ENCODE peak calls at places on chromosomes 6 and 20, in four cellular contexts. O is lower lobe of right lung, T is tibial artery, X is coronary artery. E is an unnamed sample.
A peak's percentile ranks its signal among the peaks of the same experiment; 100 is the strongest.

GRCh38 chr6:163720460-163721235 is 306.1 kb downstream of the QKI start:
- DNase-seq in O (no peak), T (no peak), X (no peak), E (no peak)

GRCh38 chr6:6547111-6547879 is 41.2 kb upstream of the LY86 start:
- DNase-seq in O (peak; percentile 82), T (peak; percentile 93), X (peak; percentile 88), E (peak; percentile 87)

GRCh38 chr20:62485062-62485700 is 9.4 kb upstream of the GATA5 start:
- DNase-seq in O (no peak), T (no peak), X (no peak), E (peak; percentile 20)

GRCh38 chr20:46220808-46221207 is 87.5 kb downstream of the CDH22 start:
- DNase-seq in O (no peak), T (no peak), X (no peak), E (no peak)

GRCh38 chr6:32069878-32070515 is 31.8 kb downstream of the CYP21A2 start:
- DNase-seq in O (no peak), T (no peak), X (no peak), E (no peak)

GRCh38 chr6:75347797-75348610 is 63.4 kb upstream of the TMEM30A start:
- DNase-seq in O (no peak), T (no peak), X (no peak), E (peak; percentile 15)

GRCh38 chr20:46967647-46968046 is 73.0 kb downstream of the EYA2 start:
- DNase-seq in O (no peak), T (no peak), X (no peak), E (no peak)

GRCh38 chr20:5835870-5836269 is 85.7 kb downstream of the SHLD1 start:
- DNase-seq in O (no peak), T (no peak), X (no peak), E (peak; percentile 71)

GRCh38 chr20:12591949-12592470 is 416.8 kb upstream of the SPTLC3 start:
- DNase-seq in O (no peak), T (no peak), X (no peak), E (no peak)

GRCh38 chr20:42788707-42789106 is 401.0 kb downstream of the PTPRT start:
- DNase-seq in O (no peak), T (no peak), X (no peak), E (no peak)

GRCh38 chr20:25584905-25585704 is at the start of gene NINL:
- DNase-seq in O (peak; percentile 72), T (peak; percentile 71), X (no peak), E (peak; percentile 50)

GRCh38 chr20:47336013-47336754 is 20.3 kb downstream of the ZMYND8 start:
- DNase-seq in O (no peak), T (no peak), X (peak; percentile 87), E (peak; percentile 90)

GRCh38 chr6:49692534-49692933 is 20.8 kb downstream of the CRISP2 start:
- DNase-seq in O (no peak), T (no peak), X (no peak), E (no peak)

GRCh38 chr20:34171640-34172039 is 59.6 kb upstream of the EIF2S2 start:
- DNase-seq in O (no peak), T (no peak), X (no peak), E (no peak)

GRCh38 chr6:38640216-38640909 is 634 bp upstream of the BTBD9 start:
- DNase-seq in O (no peak), T (no peak), X (no peak), E (peak; percentile 10)

GRCh38 chr6:30485236-30485635 is 4.1 kb upstream of the HLA-E start:
- DNase-seq in O (no peak), T (no peak), X (no peak), E (no peak)

GRCh38 chr20:59240006-59240405 is 60.4 kb upstream of the EDN3 start:
- DNase-seq in O (no peak), T (no peak), X (no peak), E (no peak)

GRCh38 chr20:63415418-63416108 is 54.4 kb upstream of the CHRNA4 start:
- DNase-seq in O (no peak), T (no peak), X (no peak), E (no peak)

GRCh38 chr20:37879003-37879599 is 23.8 kb upstream of the VSTM2L start:
- DNase-seq in O (no peak), T (no peak), X (no peak), E (no peak)

GRCh38 chr6:152300517-152300916 is 336.6 kb downstream of the SYNE1 start:
- DNase-seq in O (no peak), T (no peak), X (no peak), E (no peak)

GRCh38 chr20:23100021-23100753 is 14.1 kb upstream of the CD93 start:
- DNase-seq in O (no peak), T (no peak), X (no peak), E (no peak)

GRCh38 chr20:46545077-46545826 is 5.2 kb downstream of the OCSTAMP start:
- DNase-seq in O (no peak), T (no peak), X (no peak), E (peak; percentile 31)

GRCh38 chr6:138526822-138527235 is 27.5 kb upstream of the NHSL1 start:
- DNase-seq in O (no peak), T (no peak), X (no peak), E (no peak)

GRCh38 chr6:101509556-101509955 is 116.0 kb downstream of the GRIK2 start:
- DNase-seq in O (no peak), T (no peak), X (no peak), E (peak; percentile 19)

GRCh38 chr6:157690441-157691210 is 132.4 kb upstream of the SNX9 start:
- DNase-seq in O (no peak), T (no peak), X (no peak), E (no peak)

GRCh38 chr6:56752009-56752408 is 109.3 kb upstream of the DST start:
- DNase-seq in O (no peak), T (no peak), X (no peak), E (peak; percentile 51)

GRCh38 chr6:54248994-54249393 is 59.2 kb upstream of the TINAG start:
- DNase-seq in O (no peak), T (no peak), X (no peak), E (no peak)

GRCh38 chr6:42293579-42293978 is 75.9 kb upstream of the MRPS10 start:
- DNase-seq in O (no peak), T (no peak), X (no peak), E (no peak)

GRCh38 chr6:83151114-83151513 is 42.0 kb downstream of the PGM3 start:
- DNase-seq in O (no peak), T (no peak), X (no peak), E (no peak)

GRCh38 chr6:83155794-83156193 is 37.3 kb downstream of the PGM3 start:
- DNase-seq in O (no peak), T (no peak), X (no peak), E (no peak)

GRCh38 chr6:83152913-83153312 is 40.2 kb downstream of the PGM3 start:
- DNase-seq in O (no peak), T (no peak), X (no peak), E (no peak)

DNA sequence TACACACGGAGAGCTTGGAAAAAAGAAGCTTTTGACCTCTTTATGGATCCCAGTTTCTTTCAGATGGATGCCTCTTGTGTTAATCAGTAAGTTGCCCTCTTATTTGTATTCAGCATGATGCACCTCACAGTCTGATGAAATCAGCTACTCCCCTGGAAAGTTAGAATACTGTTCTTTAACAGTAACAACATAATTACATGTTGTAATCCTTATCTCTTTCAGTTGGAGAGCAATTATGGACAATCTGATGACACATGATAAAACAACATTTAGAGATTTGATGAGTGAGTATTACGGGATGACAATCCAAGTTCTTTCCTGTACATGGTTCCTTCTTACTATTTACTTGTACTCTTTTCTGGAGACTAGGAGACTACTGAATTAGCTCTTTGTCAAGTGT is 39.1 kb downstream of the PGM3 start:
- DNase-seq in O (no peak), T (no peak), X (no peak), E (peak; percentile 8)
- H3K4me3 ChIP-seq in O (no peak overlapping the region), T (no peak overlapping the region), X (no peak overlapping the region), E (no peak overlapping the region)

DNA sequence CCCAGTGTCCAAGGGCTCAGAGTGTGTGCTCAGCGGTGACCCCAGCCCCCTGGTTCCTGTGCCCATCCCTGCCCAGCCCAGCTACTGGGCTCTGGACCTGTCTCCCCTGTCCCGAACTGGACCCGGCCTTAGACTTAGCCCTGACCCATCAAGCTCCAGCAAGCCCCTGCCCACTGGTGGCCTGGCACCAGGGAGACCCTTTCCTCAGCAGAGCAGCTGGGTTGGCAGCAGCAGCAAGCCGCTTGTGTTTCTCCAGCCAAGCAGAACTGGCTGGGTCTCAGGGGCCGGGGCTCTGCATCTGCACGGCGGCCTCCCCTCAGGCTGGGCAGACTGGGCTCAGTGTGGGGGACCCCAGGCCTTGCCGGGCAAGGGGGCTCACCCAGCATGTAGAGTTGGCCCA is 801 bp downstream of the SPDEF start:
- DNase-seq in O (no peak), T (no peak), X (no peak), E (no peak)
- H3K4me3 ChIP-seq in O (peak overlapping the region; percentile 30), T (no peak overlapping the region), X (no peak overlapping the region), E (no peak overlapping the region)

DNA sequence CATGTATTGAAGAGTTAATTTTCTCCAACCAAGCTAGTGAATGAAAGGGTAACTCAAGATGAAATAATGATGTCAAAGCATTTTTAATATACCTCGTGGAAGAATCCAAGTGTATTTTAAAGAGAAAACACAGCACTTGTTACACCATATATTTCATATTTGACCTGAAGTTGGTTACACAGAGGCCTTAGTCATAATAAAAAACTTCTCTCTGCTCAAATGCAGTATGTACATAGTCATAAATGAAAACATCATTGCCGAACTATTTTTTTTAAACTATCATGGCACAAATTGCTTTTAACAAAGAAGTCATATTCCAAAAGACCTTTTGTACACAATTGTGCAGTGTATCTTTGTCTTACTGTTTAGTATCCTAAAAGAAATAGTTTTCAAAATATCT is 43.0 kb downstream of the BACH2 start:
- DNase-seq in O (no peak), T (no peak), X (no peak), E (no peak)
- H3K4me3 ChIP-seq in O (no peak overlapping the region), T (no peak overlapping the region), X (no peak overlapping the region), E (no peak overlapping the region)

GRCh38 chr6:88165877-88166492 is at the start of gene CNR1:
- DNase-seq in O (peak; percentile 85), T (peak; percentile 88), X (no peak), E (peak; percentile 44)

GRCh38 chr6:88164061-88164460 is 2.1 kb downstream of the CNR1 start:
- DNase-seq in O (no peak), T (no peak), X (no peak), E (no peak)

GRCh38 chr6:88163576-88163975 is 2.6 kb downstream of the CNR1 start:
- DNase-seq in O (no peak), T (no peak), X (no peak), E (no peak)

GRCh38 chr6:88166493-88166900 is 350 bp upstream of the CNR1 start:
- DNase-seq in O (peak; percentile 51), T (no peak), X (no peak), E (peak; percentile 34)

GRCh38 chr6:88165087-88165876 is 865 bp downstream of the CNR1 start:
- DNase-seq in O (no peak), T (no peak), X (no peak), E (no peak)
- H3K4me3 ChIP-seq in O (peak overlapping the region; percentile 65), T (peak overlapping the region; percentile 81), X (peak overlapping the region; percentile 78), E (peak overlapping the region; percentile 55)

GRCh38 chr6:106315765-106316375 is 9.7 kb downstream of the ATG5 start:
- DNase-seq in O (no peak), T (no peak), X (no peak), E (no peak)
- H3K4me3 ChIP-seq in O (no peak overlapping the region), T (no peak overlapping the region), X (no peak overlapping the region), E (no peak overlapping the region)